ENCODE peak calls at places on chromosomes 2 and 18, in five cellular contexts. R, C, K, O and H are unnamed samples.
A peak's percentile ranks its signal among the peaks of the same experiment; 100 is the strongest.

GRCh38 chr2:36455788-36456187 is 100.2 kb downstream of the CRIM1 start:
- DNase-seq in K (peak; percentile 45), C (peak; percentile 46), R (no peak), O (no peak), H (no peak)

GRCh38 chr2:134508396-134508795 is 210.4 kb downstream of the TMEM163 start:
- DNase-seq in O (no peak), K (no peak), R (no peak), C (no peak), H (no peak)

GRCh38 chr18:35456181-35456850 is 41.4 kb downstream of the INO80C start:
- DNase-seq in R (no peak), C (peak; percentile 47), O (no peak), K (no peak), H (no peak)

GRCh38 chr18:10476430-10476829 is 22.0 kb downstream of the APCDD1 start:
- DNase-seq in K (no peak), O (no peak), R (no peak), C (peak; percentile 2), H (no peak)

GRCh38 chr2:240523451-240524281 is 34.1 kb downstream of the ANKMY1 start:
- DNase-seq in R (no peak), K (no peak), O (no peak), C (no peak), H (no peak)

GRCh38 chr2:236164201-236164982 is 3.8 kb downstream of the GBX2 start:
- DNase-seq in C (peak; percentile 16), K (no peak), O (no peak), R (no peak), H (no peak)

GRCh38 chr2:16644204-16644925 is 21.3 kb downstream of the CYRIA start:
- DNase-seq in O (no peak), C (no peak), K (no peak), R (no peak), H (no peak)

GRCh38 chr2:211077216-211077764 is 520.9 kb downstream of the CPS1 start:
- DNase-seq in C (no peak), R (no peak), O (no peak), K (no peak), H (no peak)

GRCh38 chr2:241860184-241861078 is 1.7 kb upstream of the PDCD1 start:
- DNase-seq in K (no peak), R (no peak), C (no peak), O (no peak), H (no peak)

GRCh38 chr2:26184555-26185303 is 11.8 kb downstream of the GAREM2 start:
- DNase-seq in K (peak; percentile 81), O (peak; percentile 89), C (peak; percentile 87), R (peak; percentile 30), H (peak; percentile 81)

GRCh38 chr18:59127047-59127446 is 12.6 kb upstream of the SEC11C start:
- DNase-seq in O (no peak), K (no peak), C (no peak), R (no peak), H (no peak)

GRCh38 chr2:231123362-231123898 is 1.4 kb downstream of the HTR2B start:
- DNase-seq in C (peak; percentile 37), K (no peak), O (no peak), R (no peak), H (no peak)

GRCh38 chr2:20242727-20243377 is 17.9 kb upstream of the SDC1 start:
- DNase-seq in K (no peak), C (no peak), O (no peak), R (peak; percentile 17), H (no peak)

GRCh38 chr2:8680931-8681760 is 710 bp upstream of the ID2 start:
- DNase-seq in R (peak; percentile 88), C (peak; percentile 92), K (peak; percentile 59), O (peak; percentile 68), H (peak; percentile 30)

GRCh38 chr2:240780023-240780831 is 39.8 kb downstream of the KIF1A start:
- DNase-seq in K (no peak), C (peak; percentile 13), R (no peak), O (peak; percentile 14), H (no peak)

GRCh38 chr2:64609229-64609994 is 44.3 kb downstream of the SERTAD2 start:
- DNase-seq in R (peak; percentile 66), K (peak; percentile 44), C (peak; percentile 62), O (peak; percentile 78), H (peak; percentile 51)

GRCh38 chr18:34117319-34117718 is 107.4 kb downstream of the NOL4 start:
- DNase-seq in R (no peak), O (no peak), K (no peak), C (no peak), H (no peak)

GRCh38 chr2:58923869-58924268 is 682.7 kb upstream of the FANCL start:
- DNase-seq in C (peak; percentile 11), O (no peak), K (no peak), R (no peak), H (no peak)

GRCh38 chr2:37499113-37499512 is 154.7 kb downstream of the QPCT start:
- DNase-seq in C (no peak), R (no peak), O (no peak), K (no peak), H (no peak)

GRCh38 chr2:6960659-6961058 is 43.4 kb downstream of the RNF144A start:
- DNase-seq in K (no peak), O (peak; percentile 43), C (peak; percentile 85), R (no peak), H (no peak)

DNA sequence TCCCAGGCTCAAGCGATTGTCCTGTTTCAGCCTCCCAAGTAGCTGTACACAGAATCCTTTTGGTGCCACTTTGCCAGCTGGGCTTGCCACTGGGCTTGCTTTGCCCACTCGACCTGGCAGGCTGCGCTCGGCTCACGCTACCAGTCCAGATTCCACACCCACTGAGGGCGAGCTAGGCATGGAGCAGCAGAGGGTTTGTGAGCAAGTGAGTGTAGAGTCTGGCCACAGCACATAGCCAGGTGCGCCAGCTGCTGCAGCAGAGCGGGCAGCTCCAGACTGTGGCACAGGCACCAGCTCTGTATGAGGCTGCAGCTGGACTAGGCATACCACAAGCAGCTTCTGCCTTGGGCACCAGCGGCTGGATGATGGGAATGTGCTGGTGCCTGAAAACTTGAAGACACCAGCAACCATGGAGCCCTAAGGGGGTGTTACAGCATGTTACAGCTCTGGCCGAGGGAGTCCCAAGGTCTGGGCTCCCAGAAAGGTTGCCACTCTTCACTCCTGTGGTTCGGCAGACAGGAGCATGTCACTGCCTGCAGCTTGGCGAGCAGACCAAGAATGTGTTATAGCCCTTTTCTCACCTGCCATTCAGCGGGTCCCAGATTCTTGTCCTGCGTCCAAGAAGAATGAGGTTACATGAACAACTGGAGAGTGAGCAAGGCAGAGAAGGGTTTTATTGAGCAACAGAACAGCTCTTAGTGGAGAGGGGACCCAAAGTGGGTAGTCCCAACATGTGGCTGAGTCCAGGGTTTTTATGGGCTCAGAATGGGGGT is 12.9 kb downstream of the SMARCAL1 start:
- DNase-seq in K (no peak), C (no peak), O (no peak), R (no peak), H (no peak)
- H3K4me3 ChIP-seq in K (no peak overlapping the region), C (no peak overlapping the region), O (no peak overlapping the region), R (no peak overlapping the region), H (no peak overlapping the region)

DNA sequence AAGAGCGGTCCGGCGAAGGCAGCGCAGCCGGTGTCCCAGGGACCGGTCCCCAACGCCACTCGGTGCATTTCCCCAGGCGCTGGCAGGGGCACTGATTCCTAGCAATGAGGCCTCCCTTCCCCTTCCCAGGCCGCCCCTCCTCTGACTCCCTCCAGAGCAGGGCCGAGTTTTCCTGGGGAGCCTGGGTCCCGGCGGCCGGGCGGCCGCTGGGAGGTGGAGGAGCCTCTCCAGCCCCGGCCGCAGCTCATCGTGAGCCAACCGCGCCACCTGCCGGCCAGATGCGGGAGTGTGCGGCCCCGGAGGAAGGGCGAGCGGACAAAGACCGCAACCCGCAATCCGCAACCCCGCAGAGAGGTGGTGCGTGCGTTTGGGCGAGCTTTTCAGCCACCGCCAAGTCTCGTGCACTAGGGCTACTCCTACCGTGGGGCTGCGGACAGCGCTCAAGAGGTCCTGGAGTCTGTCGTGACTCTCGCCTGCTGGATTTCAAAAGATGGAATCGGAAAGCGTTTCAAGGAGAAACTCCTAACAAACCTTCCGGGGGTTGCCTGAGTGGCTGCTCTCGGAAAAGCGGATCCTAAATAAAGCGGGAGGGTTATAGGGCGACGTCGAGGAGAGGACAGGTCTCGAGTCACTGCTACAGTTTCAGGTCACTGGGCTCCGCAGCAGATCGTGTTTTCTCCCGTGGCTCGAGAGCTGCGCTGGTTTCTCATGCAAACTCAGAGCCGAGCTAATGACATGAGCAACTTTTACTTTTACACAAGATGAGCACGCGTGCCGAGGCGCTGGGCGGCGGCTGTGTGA is 1.5 kb upstream of the EPHA4 start:
- DNase-seq in C (peak; percentile 70), R (peak; percentile 63), K (peak; percentile 84), O (peak; percentile 87), H (peak; percentile 69)
- H3K4me3 ChIP-seq in C (peak overlapping the region; percentile 67), R (no peak overlapping the region), K (peak overlapping the region; percentile 59), O (peak overlapping the region; percentile 61), H (peak overlapping the region; percentile 15)

DNA sequence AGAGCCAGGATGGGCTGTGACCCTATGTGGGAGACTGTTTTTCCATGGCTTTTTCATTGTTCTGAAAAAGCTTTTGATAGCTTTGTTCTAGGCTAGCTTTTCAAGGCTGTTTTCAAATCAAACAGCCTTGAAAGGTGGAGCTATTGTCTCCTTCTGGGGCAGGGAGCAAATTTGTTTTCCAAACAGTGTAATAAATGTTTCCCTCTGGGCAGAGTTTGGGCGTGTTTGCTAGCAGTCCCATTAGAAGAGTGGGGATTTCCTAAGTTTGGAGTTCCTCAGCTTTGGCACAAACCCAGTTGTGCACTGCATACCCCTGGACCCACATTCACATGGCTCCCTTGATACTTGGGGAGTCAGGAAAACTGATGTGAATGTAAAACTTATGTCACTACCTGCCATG is 2.5 kb upstream of the GTF3C3 start:
- DNase-seq in K (no peak), R (no peak), O (no peak), C (peak; percentile 17), H (no peak)
- H3K4me3 ChIP-seq in K (no peak overlapping the region), R (no peak overlapping the region), O (no peak overlapping the region), C (no peak overlapping the region), H (no peak overlapping the region)

GRCh38 chr2:46300406-46300832 is 3.2 kb downstream of the EPAS1 start:
- DNase-seq in R (no peak), O (no peak), K (no peak), C (peak; percentile 41), H (no peak)

GRCh38 chr2:46299365-46300263 is 2.4 kb downstream of the EPAS1 start:
- DNase-seq in K (peak; percentile 79), R (no peak), O (peak; percentile 75), C (peak; percentile 91), H (peak; percentile 59)

GRCh38 chr2:46298272-46298521 is 990 bp downstream of the EPAS1 start:
- DNase-seq in O (no peak), R (no peak), C (no peak), K (no peak), H (no peak)

GRCh38 chr2:46297546-46298271 is 502 bp downstream of the EPAS1 start:
- DNase-seq in O (peak; percentile 93), K (peak; percentile 78), C (peak; percentile 40), R (no peak), H (no peak)

DNA sequence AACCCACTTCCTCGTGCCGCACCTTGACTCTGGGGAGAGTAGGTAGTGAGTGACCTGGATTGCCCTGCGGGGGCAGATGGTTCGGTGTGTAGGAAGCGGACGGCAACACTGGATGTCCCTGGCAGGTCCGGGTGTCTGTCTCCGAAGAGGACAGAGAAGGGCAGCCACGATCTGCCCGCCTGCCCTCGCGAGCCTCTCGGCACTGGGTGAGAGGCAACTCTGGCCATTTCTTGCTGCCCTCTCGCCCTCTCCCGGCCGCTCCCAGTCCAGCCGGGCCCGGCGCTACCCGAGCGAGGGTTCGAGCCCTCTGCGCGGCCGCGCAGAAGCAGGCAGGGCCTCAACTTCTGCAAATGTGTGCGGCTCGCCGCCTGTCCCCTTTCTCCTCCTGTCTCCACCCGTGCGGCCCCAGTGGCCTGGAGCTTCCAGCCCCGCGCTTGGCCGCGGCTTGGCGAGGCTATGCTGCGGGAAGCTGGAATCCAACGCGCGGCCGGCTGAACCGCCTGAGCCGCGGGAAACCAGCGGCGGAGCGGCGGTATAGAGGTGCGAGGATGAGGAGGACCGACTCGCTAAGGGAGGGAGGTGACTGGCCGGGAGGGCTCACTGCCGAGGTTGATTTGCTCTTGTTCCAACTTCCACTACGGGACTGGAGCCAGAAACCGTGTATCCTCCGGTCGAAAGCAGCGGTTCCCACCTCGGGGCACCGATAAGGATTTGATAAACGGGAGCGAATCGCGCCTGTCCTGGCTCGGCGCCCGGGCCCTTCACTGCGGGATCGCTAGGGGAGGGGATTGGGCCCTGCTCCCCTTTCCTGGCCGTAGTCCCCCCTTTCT is 1.5 kb downstream of the EPAS1 start:
- DNase-seq in C (peak; percentile 73), R (no peak), O (peak; percentile 84), K (peak; percentile 77), H (peak; percentile 31)
- H3K4me3 ChIP-seq in C (peak overlapping the region; percentile 98), R (no peak overlapping the region), O (peak overlapping the region; percentile 86), K (peak overlapping the region; percentile 90), H (peak overlapping the region; percentile 63)